ENCODE peak calls at places on chromosomes 1 and 21, in ten cellular contexts. One of them, this sample, is unnamed.
A peak's percentile ranks its signal among the peaks of the same experiment; 100 is the strongest.

GRCh38 chr1:206540044-206540758 is 32.9 kb downstream of the RASSF5 start:
- DNase-seq in A549: no peak
- DNase-seq in NB4: no peak
- DNase-seq in HCT116: no peak
- DNase-seq in H1: no peak
- DNase-seq in K562: no peak
- DNase-seq in WTC11: no peak
- DNase-seq in HepG2: no peak
- DNase-seq in SK-N-SH: no peak
- DNase-seq in GM12878: no peak
- DNase-seq in this sample: no peak

GRCh38 chr1:203051841-203052324 is 25.6 kb downstream of the PPFIA4 start:
- DNase-seq in A549: no peak
- DNase-seq in SK-N-SH: peak; percentile 87
- DNase-seq in HCT116: no peak
- DNase-seq in WTC11: no peak
- DNase-seq in NB4: no peak
- DNase-seq in K562: no peak
- DNase-seq in H1: no peak
- DNase-seq in GM12878: no peak
- DNase-seq in HepG2: no peak
- DNase-seq in this sample: no peak

GRCh38 chr1:64923294-64923718 is 43.0 kb downstream of the JAK1 start:
- DNase-seq in H1: no peak
- DNase-seq in NB4: peak; percentile 32
- DNase-seq in HepG2: no peak
- DNase-seq in HCT116: no peak
- DNase-seq in SK-N-SH: no peak
- DNase-seq in WTC11: no peak
- DNase-seq in K562: no peak
- DNase-seq in GM12878: no peak
- DNase-seq in A549: no peak
- DNase-seq in this sample: no peak

GRCh38 chr1:76147917-76148316 is 73.4 kb downstream of the ST6GALNAC3 start:
- DNase-seq in WTC11: no peak
- DNase-seq in K562: no peak
- DNase-seq in NB4: no peak
- DNase-seq in H1: no peak
- DNase-seq in HepG2: no peak
- DNase-seq in HCT116: no peak
- DNase-seq in A549: no peak
- DNase-seq in GM12878: no peak
- DNase-seq in SK-N-SH: no peak
- DNase-seq in this sample: no peak

GRCh38 chr1:165857046-165857801 is 29.8 kb downstream of the UCK2 start:
- DNase-seq in H1: no peak
- DNase-seq in A549: peak; percentile 52
- DNase-seq in K562: no peak
- DNase-seq in WTC11: no peak
- DNase-seq in SK-N-SH: no peak
- DNase-seq in HCT116: no peak
- DNase-seq in HepG2: peak; percentile 76
- DNase-seq in GM12878: no peak
- DNase-seq in NB4: peak; percentile 88
- DNase-seq in this sample: no peak

GRCh38 chr1:67148516-67149178 is 13.9 kb upstream of the C1orf141 start:
- DNase-seq in SK-N-SH: no peak
- DNase-seq in GM12878: no peak
- DNase-seq in WTC11: no peak
- DNase-seq in K562: peak; percentile 15
- DNase-seq in A549: no peak
- DNase-seq in H1: no peak
- DNase-seq in HepG2: no peak
- DNase-seq in HCT116: no peak
- DNase-seq in NB4: no peak
- DNase-seq in this sample: no peak

GRCh38 chr1:67743072-67743725 is 58.2 kb downstream of the GADD45A start:
- DNase-seq in GM12878: no peak
- DNase-seq in NB4: no peak
- DNase-seq in K562: no peak
- DNase-seq in H1: no peak
- DNase-seq in WTC11: no peak
- DNase-seq in A549: no peak
- DNase-seq in HCT116: no peak
- DNase-seq in SK-N-SH: no peak
- DNase-seq in HepG2: no peak
- DNase-seq in this sample: no peak

GRCh38 chr21:46005081-46005480 is 23.5 kb downstream of the COL6A1 start:
- DNase-seq in HepG2: no peak
- DNase-seq in WTC11: no peak
- DNase-seq in A549: no peak
- DNase-seq in NB4: no peak
- DNase-seq in H1: peak; percentile 38
- DNase-seq in HCT116: no peak
- DNase-seq in GM12878: no peak
- DNase-seq in K562: no peak
- DNase-seq in SK-N-SH: peak; percentile 31
- DNase-seq in this sample: no peak

GRCh38 chr1:35530168-35530567 is 27.0 kb downstream of the KIAA0319L start:
- DNase-seq in NB4: no peak
- DNase-seq in SK-N-SH: no peak
- DNase-seq in HepG2: no peak
- DNase-seq in GM12878: no peak
- DNase-seq in WTC11: no peak
- DNase-seq in HCT116: no peak
- DNase-seq in K562: no peak
- DNase-seq in H1: no peak
- DNase-seq in A549: no peak
- DNase-seq in this sample: no peak

GRCh38 chr1:203512830-203513578 is 19.1 kb downstream of the OPTC start:
- DNase-seq in WTC11: no peak
- DNase-seq in A549: peak; percentile 93
- DNase-seq in NB4: peak; percentile 68
- DNase-seq in HepG2: peak; percentile 21
- DNase-seq in H1: peak; percentile 49
- DNase-seq in K562: no peak
- DNase-seq in HCT116: peak; percentile 75
- DNase-seq in SK-N-SH: no peak
- DNase-seq in GM12878: no peak
- DNase-seq in this sample: peak; percentile 85

GRCh38 chr1:9061949-9062555 is 7.4 kb downstream of the SLC2A5 start:
- DNase-seq in A549: no peak
- DNase-seq in WTC11: no peak
- DNase-seq in GM12878: no peak
- DNase-seq in NB4: no peak
- DNase-seq in SK-N-SH: no peak
- DNase-seq in H1: no peak
- DNase-seq in HepG2: no peak
- DNase-seq in HCT116: no peak
- DNase-seq in K562: no peak
- DNase-seq in this sample: no peak

GRCh38 chr1:210736681-210737080 is 397.3 kb downstream of the KCNH1 start:
- DNase-seq in H1: no peak
- DNase-seq in WTC11: no peak
- DNase-seq in HepG2: no peak
- DNase-seq in SK-N-SH: no peak
- DNase-seq in NB4: no peak
- DNase-seq in HCT116: no peak
- DNase-seq in GM12878: no peak
- DNase-seq in A549: no peak
- DNase-seq in K562: no peak
- DNase-seq in this sample: no peak

GRCh38 chr1:173476197-173476663 is 905 bp upstream of the PRDX6 start:
- DNase-seq in SK-N-SH: no peak
- DNase-seq in WTC11: no peak
- DNase-seq in HCT116: no peak
- DNase-seq in H1: no peak
- DNase-seq in A549: no peak
- DNase-seq in K562: no peak
- DNase-seq in HepG2: no peak
- DNase-seq in GM12878: no peak
- DNase-seq in NB4: no peak
- DNase-seq in this sample: no peak

DNA sequence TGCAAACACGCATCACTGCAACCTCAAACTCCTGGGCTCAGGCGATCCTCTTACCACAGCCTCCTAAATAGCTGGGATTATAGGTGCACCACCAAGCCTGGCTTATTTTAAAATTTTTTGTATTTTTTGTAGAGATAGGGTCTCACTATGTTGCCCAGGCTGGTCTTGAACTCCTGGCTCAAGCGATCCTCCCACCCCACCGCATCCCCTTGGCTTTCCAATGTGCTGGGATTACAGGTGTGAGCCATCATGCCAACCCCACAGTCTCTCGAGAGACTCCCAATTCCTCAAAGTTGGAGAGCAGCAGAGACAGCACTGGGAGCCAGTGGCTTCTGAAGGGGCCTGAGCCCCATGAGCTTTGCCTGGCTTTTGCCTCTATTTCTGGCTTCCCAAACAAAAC is 42.7 kb downstream of the PGBD5 start:
- DNase-seq in GM12878: no peak
- DNase-seq in WTC11: no peak
- DNase-seq in NB4: no peak
- DNase-seq in SK-N-SH: no peak
- DNase-seq in HCT116: no peak
- DNase-seq in HepG2: no peak
- DNase-seq in H1: no peak
- DNase-seq in A549: no peak
- DNase-seq in K562: no peak
- DNase-seq in this sample: no peak
- TF ChIP-seq MAX in GM12878: no peak
- TF ChIP-seq MAX in WTC11: no peak
- TF ChIP-seq MAX in NB4: no peak
- TF ChIP-seq MAX in SK-N-SH: no peak
- TF ChIP-seq MAX in HCT116: no peak
- TF ChIP-seq MAX in HepG2: no peak
- TF ChIP-seq MAX in H1: no peak
- TF ChIP-seq MAX in A549: no peak
- TF ChIP-seq MAX in K562: no peak
- TF ChIP-seq MAX in this sample: no peak

DNA sequence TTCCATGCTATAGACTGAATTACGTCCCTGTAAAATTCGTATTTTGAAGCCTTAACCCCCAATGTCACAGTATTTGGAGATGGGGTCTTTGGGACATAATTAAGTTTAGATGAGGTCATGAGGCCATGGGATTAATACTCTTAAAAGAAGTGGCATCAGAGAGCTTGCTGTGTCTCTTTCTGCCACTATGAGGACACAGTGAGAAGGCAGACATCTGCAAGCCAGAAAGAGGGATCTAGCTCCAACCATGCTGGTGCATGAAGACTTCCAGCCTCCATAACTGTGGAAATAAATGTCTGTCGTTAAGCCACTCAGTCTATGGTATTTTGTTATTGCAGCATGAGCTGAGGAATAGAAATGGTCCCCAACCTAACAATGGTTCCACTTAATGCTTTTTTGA is 99.0 kb downstream of the LTN1 start:
- DNase-seq in NB4: no peak
- DNase-seq in GM12878: no peak
- DNase-seq in H1: no peak
- DNase-seq in HCT116: no peak
- DNase-seq in K562: no peak
- DNase-seq in SK-N-SH: no peak
- DNase-seq in WTC11: no peak
- DNase-seq in HepG2: no peak
- DNase-seq in A549: no peak
- DNase-seq in this sample: no peak
- TF ChIP-seq MAX in NB4: no peak
- TF ChIP-seq MAX in GM12878: no peak
- TF ChIP-seq MAX in H1: no peak
- TF ChIP-seq MAX in HCT116: no peak
- TF ChIP-seq MAX in K562: no peak
- TF ChIP-seq MAX in SK-N-SH: no peak
- TF ChIP-seq MAX in WTC11: no peak
- TF ChIP-seq MAX in HepG2: no peak
- TF ChIP-seq MAX in A549: no peak
- TF ChIP-seq MAX in this sample: no peak

DNA sequence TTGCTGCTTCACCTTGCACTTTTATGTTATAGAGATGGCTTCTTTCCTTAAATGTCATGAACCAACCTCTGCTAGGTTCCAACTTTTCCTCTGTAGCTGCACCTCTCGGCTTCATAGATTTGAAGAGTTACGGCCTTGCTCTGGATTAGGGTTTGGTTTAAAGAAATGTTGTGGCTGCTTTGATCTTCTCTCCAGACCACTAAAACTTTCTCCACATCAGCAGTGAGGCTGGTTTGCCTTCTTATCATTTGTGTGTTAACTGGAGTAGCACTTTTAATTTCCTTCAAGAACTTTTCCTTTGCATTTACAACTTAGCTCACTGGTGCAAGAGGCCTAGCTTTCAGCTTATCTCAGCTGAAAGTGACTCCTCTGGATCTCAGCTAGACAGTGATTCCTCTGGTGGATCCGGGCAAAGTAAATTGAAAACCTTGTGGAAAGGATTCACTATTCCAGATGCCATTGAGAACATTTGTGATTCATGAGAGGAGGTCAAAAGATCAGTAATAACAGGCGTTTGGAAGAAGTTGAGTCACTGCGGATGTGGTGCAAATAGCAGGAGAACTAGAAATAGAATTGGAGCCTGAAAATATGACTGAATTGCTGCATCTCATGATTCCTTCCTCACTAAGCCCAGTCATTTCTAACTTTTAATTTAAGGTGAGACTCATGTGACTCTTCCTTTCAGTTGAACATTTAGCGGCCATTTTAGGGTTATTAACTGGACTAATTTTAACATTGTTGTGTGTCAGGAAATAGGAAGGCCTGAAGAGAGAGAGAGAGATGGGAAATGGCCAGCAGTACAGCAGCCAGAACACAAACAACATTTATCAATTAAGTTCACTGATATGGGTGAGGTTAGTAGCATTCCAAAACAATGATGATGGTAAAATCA is 16.2 kb upstream of the RGS1 start:
- DNase-seq in WTC11: no peak
- DNase-seq in SK-N-SH: no peak
- DNase-seq in HCT116: peak; percentile 68
- DNase-seq in K562: no peak
- DNase-seq in GM12878: no peak
- DNase-seq in H1: no peak
- DNase-seq in A549: no peak
- DNase-seq in NB4: no peak
- DNase-seq in HepG2: no peak
- DNase-seq in this sample: peak; percentile 96
- TF ChIP-seq MAX in WTC11: no peak
- TF ChIP-seq MAX in SK-N-SH: peak; percentile 69
- TF ChIP-seq MAX in HCT116: peak; percentile 40
- TF ChIP-seq MAX in K562: no peak
- TF ChIP-seq MAX in GM12878: no peak
- TF ChIP-seq MAX in H1: no peak
- TF ChIP-seq MAX in A549: no peak
- TF ChIP-seq MAX in NB4: no peak
- TF ChIP-seq MAX in HepG2: no peak
- TF ChIP-seq MAX in this sample: no peak

DNA sequence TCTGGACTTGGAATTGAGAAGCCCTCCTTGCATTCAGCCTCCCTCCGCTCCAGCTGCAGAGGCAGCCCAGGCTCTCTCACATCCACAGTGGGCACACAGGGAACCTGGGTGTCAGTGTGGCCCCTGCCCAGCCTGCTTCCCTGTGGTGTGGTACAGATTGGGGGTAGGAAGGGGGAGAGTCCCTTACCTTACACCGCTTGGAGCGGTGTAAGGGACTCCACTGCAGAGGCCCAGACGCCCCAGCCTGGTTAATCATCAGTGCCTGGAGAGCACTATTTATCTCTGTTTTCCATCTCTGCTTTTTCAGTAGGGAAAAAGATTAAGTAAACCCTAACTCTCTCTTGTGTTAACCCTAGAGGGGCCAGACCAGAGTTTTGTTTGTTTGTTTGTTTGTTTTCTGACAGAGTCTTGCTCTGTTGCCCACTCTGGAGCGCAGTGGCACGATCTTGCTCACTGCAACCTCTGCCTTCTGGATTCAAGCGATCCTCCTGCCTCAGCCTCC is 803 bp upstream of the RHBG start:
- DNase-seq in SK-N-SH: peak; percentile 73
- DNase-seq in K562: no peak
- DNase-seq in H1: no peak
- DNase-seq in GM12878: no peak
- DNase-seq in HCT116: no peak
- DNase-seq in A549: no peak
- DNase-seq in NB4: no peak
- DNase-seq in HepG2: peak; percentile 67
- DNase-seq in WTC11: no peak
- DNase-seq in this sample: no peak
- TF ChIP-seq MAX in SK-N-SH: no peak
- TF ChIP-seq MAX in K562: no peak
- TF ChIP-seq MAX in H1: no peak
- TF ChIP-seq MAX in GM12878: no peak
- TF ChIP-seq MAX in HCT116: no peak
- TF ChIP-seq MAX in A549: no peak
- TF ChIP-seq MAX in NB4: no peak
- TF ChIP-seq MAX in HepG2: no peak
- TF ChIP-seq MAX in WTC11: no peak
- TF ChIP-seq MAX in this sample: no peak

This sample was measured in endothelial cell of umbilical vein.